ENCODE peak calls at places on chromosomes 13 and 19, in four cellular contexts. T is GM12892, O is GM12891, S is spleen. Q is an unnamed sample.

GRCh38 chr13:87331178-87331577 is 340.0 kb upstream of the SLITRK5 start:
- DNase-seq in T (no peak), O (no peak), S (no peak), Q (no peak)

GRCh38 chr13:112905086-112905485 is 63.9 kb upstream of the MCF2L start:
- DNase-seq in T (no peak), O (no peak), S (no peak), Q (peak; percentile 22)

GRCh38 chr13:26929971-26930730 is 169.6 kb upstream of the GPR12 start:
- DNase-seq in T (peak; percentile 55), O (peak; percentile 54), S (peak; percentile 90), Q (no peak)

GRCh38 chr19:40217027-40217810 is 965 bp downstream of the TTC9B start:
- DNase-seq in T (no peak), O (no peak), S (no peak), Q (no peak)

GRCh38 chr19:14363203-14364097 is 17.8 kb upstream of the ADGRE5 start:
- DNase-seq in T (no peak), O (no peak), S (peak; percentile 90), Q (no peak)

GRCh38 chr19:32289566-32290210 is 55.7 kb upstream of the ZNF507 start:
- DNase-seq in T (no peak), O (no peak), S (no peak), Q (no peak)

GRCh38 chr19:34667349-34668076 is 9.4 kb downstream of the SCGB2B2 start:
- DNase-seq in T (no peak), O (no peak), S (no peak), Q (no peak)

GRCh38 chr19:52296773-52297600 is at the start of gene ZNF480:
- DNase-seq in T (peak; percentile 47), O (peak; percentile 44), S (peak; percentile 95), Q (peak; percentile 53)

GRCh38 chr19:31355330-31356289 is 6.4 kb upstream of the TSHZ3 start:
- DNase-seq in T (no peak), O (no peak), S (no peak), Q (no peak)

GRCh38 chr13:113093580-113094409 is 11.8 kb upstream of the F7 start:
- DNase-seq in T (no peak), O (no peak), S (peak; percentile 57), Q (no peak)

GRCh38 chr19:38204096-38204495 is 19.9 kb downstream of the DPF1 start:
- DNase-seq in T (no peak), O (no peak), S (no peak), Q (no peak)

GRCh38 chr19:13154911-13155471 is 4.8 kb downstream of the IER2 start:
- DNase-seq in T (peak; percentile 52), O (no peak), S (peak; percentile 91), Q (peak; percentile 96)

GRCh38 chr13:112812306-112813034 is 122.6 kb downstream of the ATP11A start:
- DNase-seq in T (no peak), O (no peak), S (no peak), Q (no peak)

GRCh38 chr13:112442483-112443090 is 66.4 kb downstream of the SPACA7 start:
- DNase-seq in T (no peak), O (no peak), S (peak; percentile 38), Q (no peak)

GRCh38 chr13:30313307-30313706 is 6.0 kb upstream of the KATNAL1 start:
- DNase-seq in T (no peak), O (no peak), S (no peak), Q (no peak)

GRCh38 chr19:6925801-6926751 is 38.7 kb downstream of the ADGRE1 start:
- DNase-seq in T (peak; percentile 6), O (no peak), S (no peak), Q (no peak)

GRCh38 chr19:52248256-52248655 is 21.1 kb upstream of the ZNF766 start:
- DNase-seq in T (no peak), O (no peak), S (peak; percentile 77), Q (no peak)

GRCh38 chr13:21846605-21847004 is 175.7 kb downstream of the FGF9 start:
- DNase-seq in T (no peak), O (no peak), S (no peak), Q (no peak)

DNA sequence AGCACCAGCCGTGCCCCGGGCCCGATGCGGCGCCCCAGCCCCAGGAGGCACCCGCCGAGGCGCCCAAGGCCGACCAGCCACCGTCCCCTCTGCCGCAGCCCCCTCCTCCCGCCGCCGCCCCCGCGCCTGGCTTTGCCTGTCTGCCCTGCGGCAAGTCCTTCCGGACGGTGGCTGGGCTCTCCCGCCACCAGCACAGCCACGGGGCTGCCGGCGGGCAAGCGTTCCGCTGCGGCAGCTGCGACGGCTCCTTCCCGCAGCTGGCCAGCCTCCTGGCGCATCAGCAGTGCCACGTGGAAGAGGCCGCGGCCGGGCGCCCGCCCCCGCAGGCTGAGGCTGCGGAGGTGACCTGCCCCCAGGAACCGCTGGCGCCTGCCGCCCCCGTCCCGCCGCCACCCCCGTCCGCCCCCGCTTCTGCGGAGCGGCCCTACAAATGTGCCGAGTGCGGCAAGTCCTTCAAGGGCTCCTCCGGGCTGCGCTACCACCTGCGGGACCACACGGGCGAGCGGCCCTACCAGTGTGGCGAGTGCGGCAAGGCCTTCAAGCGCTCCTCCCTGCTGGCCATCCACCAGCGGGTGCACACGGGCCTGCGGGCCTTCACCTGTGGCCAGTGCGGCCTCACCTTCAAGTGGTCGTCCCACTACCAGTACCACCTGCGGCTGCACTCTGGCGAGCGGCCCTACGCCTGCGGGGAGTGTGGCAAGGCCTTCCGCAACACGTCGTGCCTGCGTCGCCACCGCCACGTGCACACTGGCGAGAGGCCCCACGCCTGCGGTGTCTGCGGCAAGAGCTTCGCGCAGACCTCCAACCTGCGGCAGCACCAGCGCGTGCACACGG is 2.6 kb upstream of the NAT14 start:
- DNase-seq in T (no peak), O (no peak), S (no peak), Q (no peak)
- TF ChIP-seq POLR2AphosphoS5 in T (no peak), O (no peak), S (no peak), Q (no peak)

GRCh38 chr19:55173186-55173716 is 6.8 kb upstream of the DNAAF3 start:
- DNase-seq in T (no peak), O (no peak), S (no peak), Q (no peak)
- TF ChIP-seq POLR2AphosphoS5 in T (no peak), O (no peak), S (no peak), Q (no peak)

GRCh38 chr13:33025220-33025744 is 9.1 kb downstream of the KL start:
- DNase-seq in T (no peak), O (no peak), S (no peak), Q (no peak)
- TF ChIP-seq POLR2AphosphoS5 in T (no peak), O (no peak), S (no peak), Q (no peak)

DNA sequence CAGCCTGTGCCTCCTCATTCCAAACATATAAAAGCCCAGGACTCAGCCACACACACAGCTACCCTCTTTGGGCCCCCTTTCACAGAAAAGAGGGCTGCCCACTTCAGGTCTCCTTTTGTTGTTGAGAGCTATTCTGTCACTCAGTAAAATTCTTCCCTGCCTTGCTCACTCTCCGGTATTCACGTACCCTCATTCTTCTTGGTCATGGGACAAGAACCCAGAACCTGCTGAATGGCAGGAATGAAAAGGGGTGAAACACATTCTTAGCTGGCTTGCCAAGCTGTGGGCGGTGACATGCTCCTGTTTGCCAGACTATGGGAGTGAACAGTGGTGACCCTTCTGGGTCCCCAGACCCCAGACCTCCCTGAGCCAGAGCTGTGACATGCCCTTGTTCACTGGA is 338.0 kb upstream of the ATXN8OS start:
- DNase-seq in T (no peak), O (no peak), S (no peak), Q (no peak)
- TF ChIP-seq POLR2AphosphoS5 in T (no peak), O (no peak), S (no peak), Q (no peak)

GRCh38 chr19:50790365-50790825 is at the start of gene ACP4:
- DNase-seq in T (no peak), O (no peak), S (no peak), Q (no peak)
- TF ChIP-seq POLR2AphosphoS5 in T (no peak), O (no peak), S (no peak), Q (no peak)

GRCh38 chr19:2546128-2547032 is 70.5 kb downstream of the GADD45B start:
- DNase-seq in T (no peak), O (no peak), S (peak; percentile 89), Q (peak; percentile 80)
- TF ChIP-seq POLR2AphosphoS5 in T (no peak), O (no peak), S (peak; percentile 80), Q (peak; percentile 61)